ENCODE peak calls at places on chromosomes 6 and 20, in five cellular contexts. J, K, M, Y and A are unnamed samples.
A peak's percentile ranks its signal among the peaks of the same experiment; 100 is the strongest.

GRCh38 chr6:8108031-8108660 is 5.8 kb upstream of the EEF1E1 start:
- DNase-seq in J (peak; percentile 98), K (no peak), M (peak; percentile 76), Y (no peak), A (peak; percentile 76)

GRCh38 chr20:62134735-62135231 is 8.4 kb downstream of the PSMA7 start:
- DNase-seq in J (peak; percentile 70), K (peak; percentile 65), M (no peak), Y (no peak), A (peak; percentile 60)

GRCh38 chr20:36792422-36792821 is 18.9 kb upstream of the DSN1 start:
- DNase-seq in J (peak; percentile 73), K (no peak), M (peak; percentile 77), Y (peak; percentile 81), A (peak; percentile 64)

GRCh38 chr20:1491281-1491840 is at the start of gene SIRPB2:
- DNase-seq in J (no peak), K (peak; percentile 69), M (no peak), Y (no peak), A (no peak)

GRCh38 chr6:122717350-122717749 is 62.2 kb upstream of the FABP7 start:
- DNase-seq in J (peak; percentile 52), K (no peak), M (no peak), Y (peak; percentile 22), A (peak; percentile 78)

GRCh38 chr6:119179842-119180241 is 101.4 kb upstream of the FAM184A start:
- DNase-seq in J (no peak), K (no peak), M (no peak), Y (no peak), A (no peak)

GRCh38 chr6:135083992-135084915 is 29.6 kb upstream of the HBS1L start:
- DNase-seq in J (no peak), K (no peak), M (no peak), Y (no peak), A (no peak)

GRCh38 chr6:12280901-12281300 is 9.3 kb upstream of the EDN1 start:
- DNase-seq in J (no peak), K (no peak), M (no peak), Y (no peak), A (no peak)

DNA sequence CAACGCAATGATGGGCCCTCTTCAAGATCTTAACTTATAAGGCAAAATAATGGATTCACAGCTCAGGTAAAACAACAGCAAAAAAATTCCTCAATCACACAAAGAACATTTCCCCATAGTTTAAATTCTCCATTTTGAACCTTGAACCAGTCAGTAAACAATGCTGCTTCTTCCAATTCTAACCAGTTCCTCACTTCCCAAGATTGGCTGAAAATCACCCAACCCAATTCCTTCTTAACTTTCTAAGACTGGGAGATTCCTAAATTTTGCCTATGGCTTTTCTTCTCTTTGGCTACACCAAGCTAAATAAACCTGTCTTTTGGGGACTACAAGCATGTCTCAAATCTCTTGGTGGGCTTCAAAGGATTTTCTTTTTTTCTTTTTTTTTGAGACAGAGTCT is 3.1 kb upstream of the ZNF451 start:
- DNase-seq in J (no peak), K (no peak), M (no peak), Y (no peak), A (no peak)
- TF ChIP-seq CTCF in J (no peak), K (no peak), M (no peak), Y (no peak), A (no peak)

GRCh38 chr20:58838174-58838573 is 12.5 kb downstream of the GNAS-AS1 start:
- DNase-seq in J (no peak), K (no peak), M (no peak), Y (no peak), A (no peak)
- TF ChIP-seq CTCF in J (no peak), K (no peak), M (no peak), Y (peak; percentile 27), A (no peak)

DNA sequence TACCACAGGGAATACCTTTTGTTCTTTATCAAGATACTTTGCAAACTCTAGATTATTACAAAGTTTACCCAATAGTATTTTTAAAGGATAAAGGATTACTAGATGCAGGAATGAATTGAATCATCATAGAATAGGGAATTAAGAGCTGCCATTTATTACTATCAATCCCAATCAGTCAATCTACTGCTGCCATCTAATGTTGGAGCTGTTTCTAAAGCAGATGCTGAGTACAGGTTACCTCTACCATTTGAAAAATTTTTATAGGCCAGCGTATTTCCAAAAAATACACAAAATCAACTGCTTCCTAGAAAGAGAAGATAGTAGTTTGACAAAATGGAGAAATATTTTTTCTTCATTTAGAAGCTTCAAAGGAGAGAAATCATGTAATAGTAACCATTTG is 520.4 kb downstream of the ADGRB3 start:
- DNase-seq in J (peak; percentile 7), K (no peak), M (no peak), Y (no peak), A (peak; percentile 0)
- TF ChIP-seq CTCF in J (no peak), K (no peak), M (no peak), Y (peak; percentile 31), A (no peak)

GRCh38 chr20:41357424-41358163 is 9.0 kb downstream of the EMILIN3 start:
- DNase-seq in J (no peak), K (no peak), M (no peak), Y (no peak), A (no peak)
- TF ChIP-seq CTCF in J (no peak), K (no peak), M (no peak), Y (peak; percentile 26), A (no peak)

GRCh38 chr6:24905485-24905884 is 30.3 kb downstream of the RIPOR2 start:
- DNase-seq in J (no peak), K (no peak), M (no peak), Y (peak; percentile 32), A (no peak)

GRCh38 chr6:24901698-24902328 is 33.9 kb downstream of the RIPOR2 start:
- DNase-seq in J (no peak), K (no peak), M (no peak), Y (no peak), A (no peak)

GRCh38 chr6:24900917-24901697 is 34.7 kb downstream of the RIPOR2 start:
- DNase-seq in J (no peak), K (no peak), M (no peak), Y (no peak), A (no peak)

GRCh38 chr6:24903681-24904080 is 32.1 kb downstream of the RIPOR2 start:
- DNase-seq in J (no peak), K (no peak), M (no peak), Y (no peak), A (no peak)

DNA sequence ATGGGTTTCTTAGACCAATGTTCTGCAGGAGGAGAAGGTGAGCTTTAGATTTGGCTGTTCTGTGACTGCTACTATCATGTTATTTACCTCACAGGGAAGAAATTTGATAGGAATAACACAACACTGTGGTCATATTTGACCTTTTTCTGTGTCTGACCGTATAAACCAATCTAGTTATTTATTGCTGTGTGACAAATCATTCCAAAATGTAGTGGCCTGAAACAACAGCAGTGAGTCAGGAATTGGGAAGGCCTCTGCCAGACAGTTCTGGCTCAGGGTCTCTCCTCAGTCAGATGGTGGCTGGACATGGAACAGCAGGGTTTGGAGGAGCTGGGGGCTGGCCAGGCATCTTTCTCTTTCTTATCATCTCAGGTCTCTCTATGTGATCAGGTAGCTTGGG is 33.0 kb downstream of the RIPOR2 start:
- DNase-seq in J (peak; percentile 47), K (no peak), M (no peak), Y (no peak), A (peak; percentile 11)
- TF ChIP-seq CTCF in J (no peak), K (no peak), M (no peak), Y (no peak), A (no peak)

DNA sequence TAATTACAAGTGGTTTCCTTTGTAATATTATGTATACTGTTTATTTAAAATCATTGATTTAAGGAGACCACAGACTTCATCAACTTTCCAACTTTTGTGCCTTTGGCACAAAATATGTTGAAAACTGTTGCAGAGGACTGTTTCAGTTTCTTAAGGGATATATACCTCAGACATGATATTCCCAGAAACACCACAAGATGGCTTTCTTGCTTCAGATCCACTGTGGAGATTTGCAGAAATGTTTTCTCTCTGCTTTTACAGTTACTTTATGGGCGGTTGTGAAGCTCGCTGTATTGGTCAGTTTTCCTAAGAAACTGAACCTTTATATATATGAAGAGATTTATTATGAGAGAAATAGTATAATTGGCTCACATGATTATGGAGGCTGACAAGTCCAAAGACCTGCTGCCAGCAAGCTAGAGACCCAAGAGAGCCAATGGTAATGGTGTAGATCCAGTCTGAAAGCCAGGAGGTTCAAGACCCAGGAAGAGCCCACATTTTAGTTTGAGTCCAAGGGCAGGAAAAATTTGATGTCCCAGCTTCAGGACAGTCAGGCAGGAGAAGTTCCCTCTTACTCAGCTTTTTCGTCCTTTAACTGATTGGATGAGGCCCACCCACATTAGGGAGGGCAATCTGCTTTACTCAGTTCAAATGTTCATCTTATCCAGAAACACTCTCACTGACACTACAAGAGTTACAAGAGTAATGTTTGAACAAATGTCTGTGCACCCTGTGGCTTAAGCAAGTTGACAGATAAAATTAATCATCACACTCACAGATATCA is 12.8 kb downstream of the ME1 start:
- DNase-seq in J (peak; percentile 90), K (no peak), M (peak; percentile 64), Y (peak; percentile 69), A (peak; percentile 83)
- TF ChIP-seq CTCF in J (peak; percentile 73), K (peak; percentile 77), M (peak; percentile 60), Y (peak; percentile 67), A (peak; percentile 80)

GRCh38 chr20:57464642-57465211 is 60.2 kb downstream of the CTCFL start:
- DNase-seq in J (peak; percentile 55), K (no peak), M (peak; percentile 71), Y (peak; percentile 52), A (peak; percentile 16)
- TF ChIP-seq CTCF in J (peak; percentile 40), K (no peak), M (no peak), Y (peak; percentile 37), A (peak; percentile 33)

GRCh38 chr6:41859356-41859755 is 35.8 kb downstream of the USP49 start:
- DNase-seq in J (no peak), K (no peak), M (no peak), Y (no peak), A (no peak)
- TF ChIP-seq CTCF in J (no peak), K (no peak), M (no peak), Y (no peak), A (no peak)